ENCODE peak calls at places on chromosomes 13 and 19, in six cellular contexts. One of them, this sample, is unnamed.
A peak's percentile ranks its signal among the peaks of the same experiment; 100 is the strongest.

GRCh38 chr19:46604781-46605355 is 3.7 kb downstream of the CALM3 start:
- DNase-seq in thoracic aorta: no peak
- DNase-seq in stimulated activated CD4-positive, alpha-beta T cell treated with anti-CD3 and anti-CD28 coated beads, Interleukin-15, amount 100 ng/mL, for 24 hours: no peak
- DNase-seq in mesothelial cell of epicardium: no peak
- DNase-seq in mucosa of gallbladder: no peak
- DNase-seq in CD4-positive, alpha-beta T cell: no peak
- DNase-seq in this sample: no peak

GRCh38 chr19:13963603-13964105 is 11.3 kb downstream of the DCAF15 start:
- DNase-seq in thoracic aorta: no peak
- DNase-seq in stimulated activated CD4-positive, alpha-beta T cell treated with anti-CD3 and anti-CD28 coated beads, Interleukin-15, amount 100 ng/mL, for 24 hours: no peak
- DNase-seq in mucosa of gallbladder: no peak
- DNase-seq in mesothelial cell of epicardium: no peak
- DNase-seq in CD4-positive, alpha-beta T cell: no peak
- DNase-seq in this sample: no peak

GRCh38 chr19:2164020-2164988 is 571 bp downstream of the DOT1L start:
- DNase-seq in stimulated activated CD4-positive, alpha-beta T cell treated with anti-CD3 and anti-CD28 coated beads, Interleukin-15, amount 100 ng/mL, for 24 hours: peak; percentile 59
- DNase-seq in mucosa of gallbladder: peak; percentile 39
- DNase-seq in mesothelial cell of epicardium: no peak
- DNase-seq in CD4-positive, alpha-beta T cell: no peak
- DNase-seq in thoracic aorta: no peak
- DNase-seq in this sample: peak; percentile 74

GRCh38 chr19:31180907-31181306 is 168.3 kb downstream of the TSHZ3 start:
- DNase-seq in thoracic aorta: no peak
- DNase-seq in mucosa of gallbladder: no peak
- DNase-seq in stimulated activated CD4-positive, alpha-beta T cell treated with anti-CD3 and anti-CD28 coated beads, Interleukin-15, amount 100 ng/mL, for 24 hours: no peak
- DNase-seq in mesothelial cell of epicardium: no peak
- DNase-seq in CD4-positive, alpha-beta T cell: no peak
- DNase-seq in this sample: no peak

GRCh38 chr19:34555447-34555846 is 73.9 kb downstream of the WTIP start:
- DNase-seq in thoracic aorta: no peak
- DNase-seq in CD4-positive, alpha-beta T cell: no peak
- DNase-seq in mesothelial cell of epicardium: no peak
- DNase-seq in stimulated activated CD4-positive, alpha-beta T cell treated with anti-CD3 and anti-CD28 coated beads, Interleukin-15, amount 100 ng/mL, for 24 hours: no peak
- DNase-seq in mucosa of gallbladder: no peak
- DNase-seq in this sample: peak; percentile 80

GRCh38 chr13:28321751-28322150 is 173.2 kb downstream of the FLT1 start:
- DNase-seq in thoracic aorta: no peak
- DNase-seq in CD4-positive, alpha-beta T cell: no peak
- DNase-seq in mesothelial cell of epicardium: no peak
- DNase-seq in mucosa of gallbladder: no peak
- DNase-seq in stimulated activated CD4-positive, alpha-beta T cell treated with anti-CD3 and anti-CD28 coated beads, Interleukin-15, amount 100 ng/mL, for 24 hours: no peak
- DNase-seq in this sample: peak; percentile 16

GRCh38 chr13:49977992-49978391 is 18.9 kb upstream of the TRIM13 start:
- DNase-seq in mesothelial cell of epicardium: no peak
- DNase-seq in thoracic aorta: no peak
- DNase-seq in CD4-positive, alpha-beta T cell: no peak
- DNase-seq in stimulated activated CD4-positive, alpha-beta T cell treated with anti-CD3 and anti-CD28 coated beads, Interleukin-15, amount 100 ng/mL, for 24 hours: no peak
- DNase-seq in mucosa of gallbladder: no peak
- DNase-seq in this sample: no peak

GRCh38 chr19:13880059-13880672 is 3.2 kb downstream of the NANOS3 start:
- DNase-seq in stimulated activated CD4-positive, alpha-beta T cell treated with anti-CD3 and anti-CD28 coated beads, Interleukin-15, amount 100 ng/mL, for 24 hours: peak; percentile 99
- DNase-seq in CD4-positive, alpha-beta T cell: peak; percentile 99
- DNase-seq in thoracic aorta: peak; percentile 89
- DNase-seq in mesothelial cell of epicardium: peak; percentile 85
- DNase-seq in mucosa of gallbladder: peak; percentile 99
- DNase-seq in this sample: peak; percentile 97

GRCh38 chr13:75803175-75803611 is 167.1 kb downstream of the LMO7 start:
- DNase-seq in stimulated activated CD4-positive, alpha-beta T cell treated with anti-CD3 and anti-CD28 coated beads, Interleukin-15, amount 100 ng/mL, for 24 hours: no peak
- DNase-seq in thoracic aorta: no peak
- DNase-seq in mucosa of gallbladder: no peak
- DNase-seq in mesothelial cell of epicardium: no peak
- DNase-seq in CD4-positive, alpha-beta T cell: peak; percentile 36
- DNase-seq in this sample: no peak

GRCh38 chr13:29684441-29684840 is 89.0 kb upstream of the SLC7A1 start:
- DNase-seq in mesothelial cell of epicardium: no peak
- DNase-seq in CD4-positive, alpha-beta T cell: no peak
- DNase-seq in mucosa of gallbladder: no peak
- DNase-seq in thoracic aorta: no peak
- DNase-seq in stimulated activated CD4-positive, alpha-beta T cell treated with anti-CD3 and anti-CD28 coated beads, Interleukin-15, amount 100 ng/mL, for 24 hours: no peak
- DNase-seq in this sample: no peak

GRCh38 chr13:42593719-42594012 is 19.7 kb downstream of the TNFSF11 start:
- DNase-seq in thoracic aorta: no peak
- DNase-seq in mucosa of gallbladder: no peak
- DNase-seq in stimulated activated CD4-positive, alpha-beta T cell treated with anti-CD3 and anti-CD28 coated beads, Interleukin-15, amount 100 ng/mL, for 24 hours: no peak
- DNase-seq in mesothelial cell of epicardium: no peak
- DNase-seq in CD4-positive, alpha-beta T cell: no peak
- DNase-seq in this sample: no peak

GRCh38 chr13:95641961-95642621 is 2.4 kb downstream of the DZIP1 start:
- DNase-seq in mucosa of gallbladder: peak; percentile 23
- DNase-seq in stimulated activated CD4-positive, alpha-beta T cell treated with anti-CD3 and anti-CD28 coated beads, Interleukin-15, amount 100 ng/mL, for 24 hours: peak; percentile 27
- DNase-seq in thoracic aorta: no peak
- DNase-seq in mesothelial cell of epicardium: no peak
- DNase-seq in CD4-positive, alpha-beta T cell: no peak
- DNase-seq in this sample: no peak

GRCh38 chr13:112702341-112702982 is 12.6 kb downstream of the ATP11A start:
- DNase-seq in mesothelial cell of epicardium: no peak
- DNase-seq in CD4-positive, alpha-beta T cell: peak; percentile 23
- DNase-seq in stimulated activated CD4-positive, alpha-beta T cell treated with anti-CD3 and anti-CD28 coated beads, Interleukin-15, amount 100 ng/mL, for 24 hours: no peak
- DNase-seq in mucosa of gallbladder: no peak
- DNase-seq in thoracic aorta: no peak
- DNase-seq in this sample: no peak

GRCh38 chr13:23518231-23518630 is 52.0 kb upstream of the TNFRSF19 start:
- DNase-seq in CD4-positive, alpha-beta T cell: no peak
- DNase-seq in mesothelial cell of epicardium: no peak
- DNase-seq in mucosa of gallbladder: no peak
- DNase-seq in stimulated activated CD4-positive, alpha-beta T cell treated with anti-CD3 and anti-CD28 coated beads, Interleukin-15, amount 100 ng/mL, for 24 hours: no peak
- DNase-seq in thoracic aorta: no peak
- DNase-seq in this sample: no peak

GRCh38 chr13:35936579-35936978 is 194.6 kb downstream of the DCLK1 start:
- DNase-seq in stimulated activated CD4-positive, alpha-beta T cell treated with anti-CD3 and anti-CD28 coated beads, Interleukin-15, amount 100 ng/mL, for 24 hours: no peak
- DNase-seq in thoracic aorta: no peak
- DNase-seq in CD4-positive, alpha-beta T cell: no peak
- DNase-seq in mucosa of gallbladder: no peak
- DNase-seq in mesothelial cell of epicardium: no peak
- DNase-seq in this sample: no peak

GRCh38 chr19:45809643-45810159 is 5.4 kb downstream of the RSPH6A start:
- DNase-seq in thoracic aorta: no peak
- DNase-seq in CD4-positive, alpha-beta T cell: no peak
- DNase-seq in mucosa of gallbladder: no peak
- DNase-seq in stimulated activated CD4-positive, alpha-beta T cell treated with anti-CD3 and anti-CD28 coated beads, Interleukin-15, amount 100 ng/mL, for 24 hours: no peak
- DNase-seq in mesothelial cell of epicardium: no peak
- DNase-seq in this sample: no peak

GRCh38 chr19:10981496-10981895 is 20.7 kb downstream of the SMARCA4 start:
- DNase-seq in CD4-positive, alpha-beta T cell: no peak
- DNase-seq in mesothelial cell of epicardium: no peak
- DNase-seq in stimulated activated CD4-positive, alpha-beta T cell treated with anti-CD3 and anti-CD28 coated beads, Interleukin-15, amount 100 ng/mL, for 24 hours: no peak
- DNase-seq in mucosa of gallbladder: no peak
- DNase-seq in thoracic aorta: no peak
- DNase-seq in this sample: no peak

GRCh38 chr19:16199275-16199932 is 1.7 kb downstream of the AP1M1 start:
- DNase-seq in mucosa of gallbladder: peak; percentile 61
- DNase-seq in mesothelial cell of epicardium: no peak
- DNase-seq in stimulated activated CD4-positive, alpha-beta T cell treated with anti-CD3 and anti-CD28 coated beads, Interleukin-15, amount 100 ng/mL, for 24 hours: no peak
- DNase-seq in CD4-positive, alpha-beta T cell: no peak
- DNase-seq in thoracic aorta: no peak
- DNase-seq in this sample: no peak

GRCh38 chr13:52780092-52780491 is 40.5 kb upstream of the CNMD start:
- DNase-seq in stimulated activated CD4-positive, alpha-beta T cell treated with anti-CD3 and anti-CD28 coated beads, Interleukin-15, amount 100 ng/mL, for 24 hours: no peak
- DNase-seq in CD4-positive, alpha-beta T cell: no peak
- DNase-seq in mesothelial cell of epicardium: no peak
- DNase-seq in thoracic aorta: no peak
- DNase-seq in mucosa of gallbladder: no peak
- DNase-seq in this sample: no peak

GRCh38 chr19:16326401-16327130 is 1.9 kb downstream of the KLF2 start:
- DNase-seq in mucosa of gallbladder: no peak
- DNase-seq in stimulated activated CD4-positive, alpha-beta T cell treated with anti-CD3 and anti-CD28 coated beads, Interleukin-15, amount 100 ng/mL, for 24 hours: peak; percentile 37
- DNase-seq in mesothelial cell of epicardium: no peak
- DNase-seq in thoracic aorta: no peak
- DNase-seq in CD4-positive, alpha-beta T cell: peak; percentile 61
- DNase-seq in this sample: peak; percentile 42

GRCh38 chr19:39238209-39238608 is 6.6 kb downstream of the IFNL3 start:
- DNase-seq in mucosa of gallbladder: no peak
- DNase-seq in mesothelial cell of epicardium: no peak
- DNase-seq in stimulated activated CD4-positive, alpha-beta T cell treated with anti-CD3 and anti-CD28 coated beads, Interleukin-15, amount 100 ng/mL, for 24 hours: no peak
- DNase-seq in CD4-positive, alpha-beta T cell: no peak
- DNase-seq in thoracic aorta: no peak
- DNase-seq in this sample: no peak

GRCh38 chr13:61913183-61913582 is 497.5 kb upstream of the PCDH20 start:
- DNase-seq in stimulated activated CD4-positive, alpha-beta T cell treated with anti-CD3 and anti-CD28 coated beads, Interleukin-15, amount 100 ng/mL, for 24 hours: no peak
- DNase-seq in thoracic aorta: no peak
- DNase-seq in mesothelial cell of epicardium: no peak
- DNase-seq in CD4-positive, alpha-beta T cell: no peak
- DNase-seq in mucosa of gallbladder: no peak
- DNase-seq in this sample: no peak

GRCh38 chr19:19584356-19584755 is 34.1 kb downstream of the PBX4 start:
- DNase-seq in stimulated activated CD4-positive, alpha-beta T cell treated with anti-CD3 and anti-CD28 coated beads, Interleukin-15, amount 100 ng/mL, for 24 hours: no peak
- DNase-seq in mucosa of gallbladder: no peak
- DNase-seq in mesothelial cell of epicardium: no peak
- DNase-seq in CD4-positive, alpha-beta T cell: no peak
- DNase-seq in thoracic aorta: no peak
- DNase-seq in this sample: no peak

GRCh38 chr13:20099319-20099718 is 61.5 kb downstream of the GJA3 start:
- DNase-seq in mesothelial cell of epicardium: no peak
- DNase-seq in CD4-positive, alpha-beta T cell: no peak
- DNase-seq in stimulated activated CD4-positive, alpha-beta T cell treated with anti-CD3 and anti-CD28 coated beads, Interleukin-15, amount 100 ng/mL, for 24 hours: no peak
- DNase-seq in mucosa of gallbladder: no peak
- DNase-seq in thoracic aorta: no peak
- DNase-seq in this sample: no peak

GRCh38 chr13:49806126-49806536 is 13.6 kb upstream of the KPNA3 start:
- DNase-seq in mucosa of gallbladder: no peak
- DNase-seq in thoracic aorta: no peak
- DNase-seq in CD4-positive, alpha-beta T cell: no peak
- DNase-seq in mesothelial cell of epicardium: no peak
- DNase-seq in stimulated activated CD4-positive, alpha-beta T cell treated with anti-CD3 and anti-CD28 coated beads, Interleukin-15, amount 100 ng/mL, for 24 hours: no peak
- DNase-seq in this sample: no peak

GRCh38 chr19:14006766-14007562 is 844 bp upstream of the RFX1 start:
- DNase-seq in stimulated activated CD4-positive, alpha-beta T cell treated with anti-CD3 and anti-CD28 coated beads, Interleukin-15, amount 100 ng/mL, for 24 hours: peak; percentile 87
- DNase-seq in mucosa of gallbladder: no peak
- DNase-seq in mesothelial cell of epicardium: peak; percentile 84
- DNase-seq in CD4-positive, alpha-beta T cell: no peak
- DNase-seq in thoracic aorta: no peak
- DNase-seq in this sample: peak; percentile 59

GRCh38 chr19:1492474-1493006 is 1.6 kb downstream of the REEP6 start:
- DNase-seq in mesothelial cell of epicardium: no peak
- DNase-seq in CD4-positive, alpha-beta T cell: no peak
- DNase-seq in thoracic aorta: no peak
- DNase-seq in mucosa of gallbladder: no peak
- DNase-seq in stimulated activated CD4-positive, alpha-beta T cell treated with anti-CD3 and anti-CD28 coated beads, Interleukin-15, amount 100 ng/mL, for 24 hours: no peak
- DNase-seq in this sample: no peak

GRCh38 chr13:43935878-43936277 is 56.2 kb downstream of the LACC1 start:
- DNase-seq in CD4-positive, alpha-beta T cell: no peak
- DNase-seq in thoracic aorta: no peak
- DNase-seq in stimulated activated CD4-positive, alpha-beta T cell treated with anti-CD3 and anti-CD28 coated beads, Interleukin-15, amount 100 ng/mL, for 24 hours: no peak
- DNase-seq in mesothelial cell of epicardium: no peak
- DNase-seq in mucosa of gallbladder: no peak
- DNase-seq in this sample: no peak

GRCh38 chr13:45092668-45093067 is 27.6 kb upstream of the GTF2F2 start:
- DNase-seq in stimulated activated CD4-positive, alpha-beta T cell treated with anti-CD3 and anti-CD28 coated beads, Interleukin-15, amount 100 ng/mL, for 24 hours: no peak
- DNase-seq in mucosa of gallbladder: no peak
- DNase-seq in CD4-positive, alpha-beta T cell: no peak
- DNase-seq in thoracic aorta: no peak
- DNase-seq in mesothelial cell of epicardium: no peak
- DNase-seq in this sample: no peak

GRCh38 chr13:97280478-97280877 is 58.3 kb downstream of the MBNL2 start:
- DNase-seq in stimulated activated CD4-positive, alpha-beta T cell treated with anti-CD3 and anti-CD28 coated beads, Interleukin-15, amount 100 ng/mL, for 24 hours: no peak
- DNase-seq in CD4-positive, alpha-beta T cell: no peak
- DNase-seq in mucosa of gallbladder: no peak
- DNase-seq in thoracic aorta: no peak
- DNase-seq in mesothelial cell of epicardium: no peak
- DNase-seq in this sample: no peak

GRCh38 chr19:44367024-44367423 is 10.5 kb upstream of the ZNF112 start:
- DNase-seq in CD4-positive, alpha-beta T cell: no peak
- DNase-seq in mesothelial cell of epicardium: no peak
- DNase-seq in stimulated activated CD4-positive, alpha-beta T cell treated with anti-CD3 and anti-CD28 coated beads, Interleukin-15, amount 100 ng/mL, for 24 hours: no peak
- DNase-seq in thoracic aorta: no peak
- DNase-seq in mucosa of gallbladder: no peak
- DNase-seq in this sample: no peak

GRCh38 chr19:48673436-48674100 is 751 bp upstream of the NTN5 start:
- DNase-seq in mucosa of gallbladder: no peak
- DNase-seq in thoracic aorta: no peak
- DNase-seq in mesothelial cell of epicardium: no peak
- DNase-seq in CD4-positive, alpha-beta T cell: no peak
- DNase-seq in stimulated activated CD4-positive, alpha-beta T cell treated with anti-CD3 and anti-CD28 coated beads, Interleukin-15, amount 100 ng/mL, for 24 hours: no peak
- DNase-seq in this sample: no peak

GRCh38 chr19:39953915-39954314 is 17.1 kb upstream of the PSMC4 start:
- DNase-seq in stimulated activated CD4-positive, alpha-beta T cell treated with anti-CD3 and anti-CD28 coated beads, Interleukin-15, amount 100 ng/mL, for 24 hours: no peak
- DNase-seq in CD4-positive, alpha-beta T cell: no peak
- DNase-seq in thoracic aorta: no peak
- DNase-seq in mucosa of gallbladder: no peak
- DNase-seq in mesothelial cell of epicardium: no peak
- DNase-seq in this sample: no peak

GRCh38 chr13:37884026-37884425 is 14.5 kb upstream of the TRPC4 start:
- DNase-seq in thoracic aorta: no peak
- DNase-seq in mucosa of gallbladder: no peak
- DNase-seq in stimulated activated CD4-positive, alpha-beta T cell treated with anti-CD3 and anti-CD28 coated beads, Interleukin-15, amount 100 ng/mL, for 24 hours: no peak
- DNase-seq in mesothelial cell of epicardium: no peak
- DNase-seq in CD4-positive, alpha-beta T cell: no peak
- DNase-seq in this sample: no peak

This sample was measured in Karpas-422.